ENCODE peak calls at places on chromosomes 4 and X, in six cellular contexts. Q is brain microvascular endothelial cell; H is CD4-positive, CD25-positive, alpha-beta regulatory T cell; C is stomach; B is mesendoderm; Z is cardiac muscle cell. K is an unnamed sample.

GRCh38 chr4:188819243-188819642 is 680.0 kb downstream of the TRIML1 start:
- DNase-seq in Z (no peak), B (no peak), Q (peak; percentile 10), C (no peak), H (no peak), K (no peak)

GRCh38 chr4:83129258-83129657 is 14.7 kb upstream of the PLAC8 start:
- DNase-seq in C (no peak), Z (no peak), Q (no peak), B (no peak), H (no peak), K (no peak)

GRCh38 chr4:75547647-75548387 is 8.0 kb upstream of the ODAPH start:
- DNase-seq in H (no peak), Z (peak; percentile 65), Q (peak; percentile 3), C (peak; percentile 31), B (no peak), K (no peak)

GRCh38 chr4:101527186-101527585 is 179.9 kb upstream of the PPP3CA start:
- DNase-seq in C (no peak), H (peak; percentile 65), B (no peak), Z (no peak), Q (no peak), K (peak; percentile 23)

GRCh38 chrX:9682456-9682855 is 83.2 kb downstream of the GPR143 start:
- DNase-seq in H (no peak), Z (peak; percentile 53), B (peak; percentile 40), C (no peak), Q (no peak), K (no peak)

GRCh38 chr4:76526585-76526990 is 91.6 kb downstream of the SHROOM3 start:
- DNase-seq in Q (no peak), C (peak; percentile 45), B (peak; percentile 32), Z (peak; percentile 82), H (no peak), K (no peak)

GRCh38 chr4:76067652-76068286 is 6.7 kb upstream of the ART3 start:
- DNase-seq in Z (peak; percentile 80), C (peak; percentile 74), Q (peak; percentile 71), B (peak; percentile 72), H (peak; percentile 78), K (peak; percentile 53)

GRCh38 chr4:105875233-105875632 is 20.0 kb upstream of the NPNT start:
- DNase-seq in Z (no peak), B (no peak), Q (no peak), C (no peak), H (no peak), K (no peak)

GRCh38 chrX:120797201-120797938 is 78.3 kb downstream of the CT47B1 start:
- DNase-seq in H (no peak), Q (no peak), Z (no peak), C (no peak), B (no peak), K (no peak)

GRCh38 chrX:138481649-138482048 is 229.9 kb downstream of the FGF13 start:
- DNase-seq in B (no peak), Q (no peak), H (no peak), C (no peak), Z (no peak), K (no peak)

GRCh38 chrX:138484451-138484850 is 227.1 kb downstream of the FGF13 start:
- DNase-seq in Z (no peak), B (no peak), Q (no peak), H (no peak), C (no peak), K (no peak)

GRCh38 chrX:138487866-138488265 is 223.7 kb downstream of the FGF13 start:
- DNase-seq in B (peak; percentile 44), Z (no peak), C (no peak), Q (no peak), H (no peak), K (no peak)

GRCh38 chrX:138485767-138486166 is 225.8 kb downstream of the FGF13 start:
- DNase-seq in Q (no peak), Z (no peak), H (no peak), C (no peak), B (peak; percentile 43), K (no peak)

GRCh38 chrX:138485224-138485623 is 226.3 kb downstream of the FGF13 start:
- DNase-seq in H (no peak), B (no peak), Z (no peak), Q (no peak), C (no peak), K (no peak)
- H3K27ac ChIP-seq in H (no peak overlapping the region), B (no peak overlapping the region), Z (no peak overlapping the region), Q (no peak overlapping the region), C (no peak overlapping the region), K (no peak overlapping the region)

DNA sequence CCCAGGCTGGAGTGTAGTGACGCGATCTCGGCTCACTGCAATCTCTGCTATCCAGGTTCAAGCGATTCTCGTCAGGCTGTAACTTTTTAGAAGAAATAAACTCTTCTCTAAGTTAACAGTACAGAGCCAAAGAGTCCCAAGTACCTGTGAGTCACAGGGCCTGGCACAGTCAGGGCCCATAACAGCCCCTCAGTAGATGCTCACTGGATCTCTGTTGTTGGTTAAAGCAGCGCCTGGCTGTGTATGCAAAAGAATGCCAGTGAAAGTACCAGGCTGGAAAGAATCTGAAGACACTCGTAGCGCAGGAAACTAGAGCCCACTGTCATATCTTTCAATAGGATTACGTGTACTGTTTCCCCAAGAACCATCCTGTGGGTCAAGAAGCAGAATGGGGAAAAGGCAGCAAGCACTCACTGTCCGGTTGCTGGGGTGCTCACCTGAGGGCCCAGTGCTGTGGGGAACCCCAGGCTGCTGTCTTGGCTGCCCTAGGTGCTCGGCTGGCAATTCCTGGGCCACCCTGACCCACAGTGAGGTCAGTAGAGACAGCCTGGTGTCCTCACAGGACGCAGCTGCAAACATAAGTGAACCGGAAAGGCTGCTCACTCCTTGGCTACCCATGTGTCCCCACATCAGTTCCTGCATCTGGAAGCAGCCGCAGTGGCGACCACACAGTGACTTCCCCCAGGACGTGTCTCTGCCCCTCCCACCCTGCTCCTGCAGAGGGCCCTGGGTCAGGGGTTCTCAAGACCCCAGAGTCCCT is 3.1 kb upstream of the SLBP start:
- DNase-seq in Z (no peak), H (no peak), B (no peak), C (no peak), Q (no peak), K (no peak)
- H3K27ac ChIP-seq in Z (no peak overlapping the region), H (peak overlapping the region; percentile 14), B (no peak overlapping the region), C (peak overlapping the region; percentile 100), Q (no peak overlapping the region), K (no peak overlapping the region)

GRCh38 chrX:41090568-41091238 is 5.5 kb downstream of the USP9X start:
- DNase-seq in Z (no peak), C (no peak), H (no peak), B (no peak), Q (peak; percentile 11), K (peak; percentile 15)
- H3K27ac ChIP-seq in Z (no peak overlapping the region), C (no peak overlapping the region), H (no peak overlapping the region), B (no peak overlapping the region), Q (no peak overlapping the region), K (peak overlapping the region; percentile 79)

GRCh38 chr4:114600066-114600552 is 1.5 kb downstream of the UGT8 start:
- DNase-seq in C (no peak), Z (peak; percentile 15), B (no peak), H (no peak), Q (no peak), K (no peak)

GRCh38 chr4:114600672-114601071 is 2.1 kb downstream of the UGT8 start:
- DNase-seq in Q (no peak), H (no peak), C (no peak), Z (no peak), B (no peak), K (no peak)

GRCh38 chr4:114597410-114598115 is 1.0 kb upstream of the UGT8 start:
- DNase-seq in Q (no peak), C (peak; percentile 47), Z (no peak), H (no peak), B (no peak), K (no peak)

GRCh38 chr4:114599231-114600065 is 841 bp downstream of the UGT8 start:
- DNase-seq in Q (no peak), H (no peak), B (peak; percentile 71), Z (peak; percentile 29), C (peak; percentile 43), K (peak; percentile 40)

DNA sequence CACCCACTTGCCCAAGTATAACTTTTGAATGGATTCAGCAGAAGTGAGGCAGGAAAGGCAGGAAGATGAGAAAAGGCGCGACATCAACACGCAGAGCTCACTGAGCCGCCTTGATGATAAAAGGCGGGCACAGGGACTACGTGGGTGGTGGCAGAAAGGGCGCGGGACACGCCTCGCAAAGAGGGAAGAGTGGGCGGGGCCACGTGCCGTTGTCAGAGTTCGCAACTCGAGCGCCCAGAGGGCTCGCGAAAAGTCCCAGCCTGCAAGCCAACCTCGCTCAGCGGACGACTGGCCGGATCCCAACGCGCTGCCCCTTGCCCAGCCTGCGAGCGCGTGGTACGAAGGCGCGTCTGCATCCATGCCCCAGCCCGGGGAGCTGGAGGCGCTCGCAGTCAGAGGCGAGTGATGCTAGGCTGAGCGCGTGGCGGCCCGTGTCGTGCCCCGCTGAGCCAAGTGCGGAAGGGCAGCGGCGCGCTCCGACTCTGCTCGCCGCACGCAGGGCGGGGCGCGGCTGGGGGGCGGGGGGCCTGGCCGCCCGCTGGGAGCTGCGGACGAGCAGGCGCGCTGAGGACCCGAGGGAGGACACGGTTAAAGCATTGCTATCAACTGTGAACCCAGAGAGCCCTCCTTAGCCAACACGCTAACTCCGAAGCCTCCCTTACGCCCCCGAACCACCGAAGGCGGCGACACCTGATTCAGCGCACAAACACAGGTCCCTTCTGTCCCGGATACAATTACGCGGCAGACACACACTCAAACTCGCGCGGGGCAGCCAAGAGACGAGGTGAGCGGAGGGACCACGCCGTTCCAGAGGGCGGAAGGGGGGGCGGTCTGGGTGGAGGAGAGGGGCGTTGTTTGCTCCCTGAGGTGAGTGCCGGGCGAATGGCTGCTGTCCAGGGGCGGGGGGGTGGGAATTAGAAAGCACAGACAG is at the start of gene UGT8:
- DNase-seq in B (peak; percentile 79), Z (peak; percentile 66), H (peak; percentile 26), Q (no peak), C (peak; percentile 86), K (peak; percentile 29)
- H3K27ac ChIP-seq in B (no peak within 1 kb of the TSS), Z (no peak within 1 kb of the TSS), H (no peak within 1 kb of the TSS), Q (no peak within 1 kb of the TSS), C (peak within 1 kb of the TSS; percentile 79), K (no peak within 1 kb of the TSS)

GRCh38 chr4:120765271-120765985 is 157.1 kb downstream of the PRDM5 start:
- DNase-seq in H (no peak), C (no peak), Q (no peak), B (no peak), Z (peak; percentile 25), K (no peak)
- H3K27ac ChIP-seq in H (no peak overlapping the region), C (no peak overlapping the region), Q (no peak overlapping the region), B (no peak overlapping the region), Z (peak overlapping the region; percentile 38), K (no peak overlapping the region)

K was measured in foreskin keratinocyte.